ENCODE peak calls at places on chromosomes 12 and 14, in eight cellular contexts. R is NCI-H1105 treated with DMSO at 0.1 percent for 48 hours, L is NCI-H774, Q is GM13977, W is adipocyte, E is NCI-H345, K is GM12892, A is A673. O is an unnamed sample.

GRCh38 chr14:98931911-98932310 is 340.1 kb downstream of the BCL11B start:
- DNase-seq in L (no peak), Q (no peak), W (no peak), A (no peak), K (no peak), E (no peak), R (no peak), O (no peak)

GRCh38 chr14:104353921-104354701 is 215.7 kb downstream of the KIF26A start:
- DNase-seq in W (no peak), R (no peak), K (no peak), E (no peak), L (no peak), Q (no peak), A (peak; percentile 33), O (no peak)

GRCh38 chr12:130127527-130127908 is 34.7 kb upstream of the FZD10 start:
- DNase-seq in L (no peak), A (no peak), Q (no peak), K (no peak), R (no peak), E (no peak), W (no peak), O (no peak)

GRCh38 chr14:29236848-29237247 is 470.3 kb downstream of the FOXG1 start:
- DNase-seq in W (peak; percentile 83), L (no peak), A (peak; percentile 50), E (no peak), Q (no peak), K (no peak), R (no peak), O (no peak)

GRCh38 chr12:39574378-39574777 is 45.2 kb downstream of the ABCD2 start:
- DNase-seq in W (no peak), E (no peak), L (no peak), K (no peak), Q (no peak), A (no peak), R (no peak), O (no peak)

GRCh38 chr14:89540830-89541470 is 123.9 kb upstream of the FOXN3 start:
- DNase-seq in Q (no peak), L (no peak), K (no peak), E (no peak), W (peak; percentile 80), R (no peak), A (peak; percentile 3), O (peak; percentile 2)

GRCh38 chr14:100237735-100238418 is 1.1 kb upstream of the YY1 start:
- DNase-seq in W (peak; percentile 73), E (peak; percentile 58), R (peak; percentile 47), A (peak; percentile 67), L (peak; percentile 38), K (peak; percentile 33), Q (peak; percentile 60), O (peak; percentile 62)

GRCh38 chr12:46609281-46609623 is 216.5 kb downstream of the SLC38A4 start:
- DNase-seq in K (no peak), Q (peak; percentile 25), R (no peak), A (no peak), E (no peak), W (no peak), L (peak; percentile 31), O (no peak)

GRCh38 chr12:50198829-50199228 is 31.7 kb upstream of the CERS5 start:
- DNase-seq in W (no peak), L (no peak), Q (no peak), A (no peak), R (no peak), E (no peak), K (no peak), O (no peak)

O was measured in mammary epithelial cell.